ENCODE peak calls at places on chromosomes 12 and 14, in nine cellular contexts. L is endodermal cell; H is NB4; Z is HEK293T; I is vagina; W is fibroblast of lung; M is tibial artery; J is activated T-helper 1 cell treated with anti-CD3 and anti-CD28 coated beads, Interleukin-12 subunit alpha, Interleukin-12 subunit beta, Interleukin-2, Interleukin-4 antibody, amounts not matched to agents 30 ng/mL and 10 ng/mL and 1 ng/mL, durations not matched to agents 14 hours and 24 hours and 36 hours; D is uterus. B is an unnamed sample.

GRCh38 chr12:50786498-50787231 is 22.8 kb downstream of the ATF1 start:
- DNase-seq in L (no peak), H (no peak), Z (no peak), I (no peak), W (peak; percentile 98), M (no peak), J (no peak), D (no peak), B (no peak)

GRCh38 chr12:111093428-111094142 is 173.2 kb upstream of the MYL2 start:
- DNase-seq in L (no peak), H (no peak), Z (no peak), I (no peak), W (no peak), M (no peak), J (no peak), D (no peak), B (no peak)

GRCh38 chr12:2286051-2286450 is 233.3 kb downstream of the CACNA1C start:
- DNase-seq in L (no peak), H (no peak), Z (no peak), I (no peak), W (no peak), M (no peak), J (no peak), D (no peak), B (no peak)

GRCh38 chr12:98373982-98374381 is 141.4 kb upstream of the TMPO start:
- DNase-seq in L (peak; percentile 57), H (peak; percentile 37), Z (peak; percentile 15), I (no peak), W (no peak), M (no peak), J (no peak), D (no peak), B (no peak)

GRCh38 chr14:102775855-102776760 is 1.1 kb upstream of the TRAF3 start:
- DNase-seq in L (peak; percentile 63), H (peak; percentile 57), Z (no peak), I (no peak), W (peak; percentile 85), M (peak; percentile 45), J (no peak), D (peak; percentile 34), B (no peak)

GRCh38 chr12:122336015-122336946 is 70.0 kb upstream of the VPS33A start:
- DNase-seq in L (peak; percentile 76), H (peak; percentile 72), Z (peak; percentile 58), I (no peak), W (peak; percentile 23), M (no peak), J (no peak), D (no peak), B (no peak)

GRCh38 chr14:69268763-69269162 is 8.8 kb downstream of the GALNT16 start:
- DNase-seq in L (no peak), H (no peak), Z (no peak), I (no peak), W (peak; percentile 72), M (no peak), J (no peak), D (no peak), B (no peak)

GRCh38 chr12:124482901-124483799 is 84.3 kb downstream of the NCOR2 start:
- DNase-seq in L (no peak), H (no peak), Z (no peak), I (no peak), W (no peak), M (no peak), J (no peak), D (no peak), B (no peak)

GRCh38 chr14:77989441-77989891 is 180.7 kb upstream of the NRXN3 start:
- DNase-seq in L (peak; percentile 43), H (no peak), Z (no peak), I (no peak), W (peak; percentile 22), M (no peak), J (no peak), D (no peak), B (no peak)

GRCh38 chr12:57993030-57993429 is 51.7 kb downstream of the ATP23 start:
- DNase-seq in L (no peak), H (no peak), Z (no peak), I (no peak), W (peak; percentile 15), M (no peak), J (no peak), D (no peak), B (no peak)

GRCh38 chr14:99524804-99525698 is 43.8 kb downstream of the CCNK start:
- DNase-seq in L (peak; percentile 81), H (no peak), Z (peak; percentile 46), I (no peak), W (peak; percentile 68), M (no peak), J (no peak), D (no peak), B (peak; percentile 14)

GRCh38 chr14:84592770-84593169 is 937.2 kb upstream of the FLRT2 start:
- DNase-seq in L (no peak), H (no peak), Z (no peak), I (no peak), W (no peak), M (no peak), J (no peak), D (no peak), B (no peak)